ENCODE peak calls at places on chromosomes 2 and 18, in ten cellular contexts. Q is fibroblast of mammary gland, J is astrocyte of the spinal cord, D is pancreas, H is AG09309, L is K562, Y is dorsolateral prefrontal cortex, O is AG09319, Z is WERI-Rb-1, K is GM13976. W is an unnamed sample.

GRCh38 chr2:164754157-164755093 is 87.2 kb downstream of the COBLL1 start:
- DNase-seq in Q (no peak), J (no peak), D (no peak), H (no peak), L (no peak), Y (no peak), O (no peak), Z (no peak), K (no peak), W (no peak)

GRCh38 chr2:222669353-222669752 is 2.1 kb upstream of the MOGAT1 start:
- DNase-seq in Q (no peak), J (no peak), D (no peak), H (no peak), L (no peak), Y (no peak), O (no peak), Z (no peak), K (no peak), W (no peak)

GRCh38 chr2:238471-239268 is 25.2 kb downstream of the SH3YL1 start:
- DNase-seq in Q (no peak), J (no peak), D (no peak), H (no peak), L (no peak), Y (no peak), O (no peak), Z (no peak), K (no peak), W (no peak)

GRCh38 chr2:157685572-157685971 is 56.9 kb upstream of the ACVR1C start:
- DNase-seq in Q (no peak), J (no peak), D (no peak), H (no peak), L (no peak), Y (no peak), O (no peak), Z (no peak), K (no peak), W (no peak)

GRCh38 chr2:215241791-215242305 is 70.0 kb upstream of the ATIC start:
- DNase-seq in Q (no peak), J (no peak), D (no peak), H (no peak), L (no peak), Y (no peak), O (no peak), Z (peak; percentile 28), K (no peak), W (no peak)

GRCh38 chr2:111200333-111200879 is 79.7 kb downstream of the BCL2L11 start:
- DNase-seq in Q (no peak), J (no peak), D (no peak), H (no peak), L (no peak), Y (no peak), O (no peak), Z (no peak), K (no peak), W (no peak)

GRCh38 chr2:100990166-100990565 is 11.9 kb upstream of the RPL31 start:
- DNase-seq in Q (no peak), J (no peak), D (no peak), H (no peak), L (no peak), Y (no peak), O (no peak), Z (no peak), K (no peak), W (no peak)

GRCh38 chr2:166417669-166418068 is 41.9 kb upstream of the SCN9A start:
- DNase-seq in Q (peak; percentile 75), J (peak; percentile 54), D (no peak), H (no peak), L (no peak), Y (no peak), O (no peak), Z (peak; percentile 19), K (no peak), W (no peak)

GRCh38 chr2:199444749-199445148 is 13.0 kb downstream of the SATB2 start:
- DNase-seq in Q (no peak), J (no peak), D (no peak), H (no peak), L (no peak), Y (no peak), O (no peak), Z (no peak), K (no peak), W (no peak)

GRCh38 chr18:44599409-44599808 is 81.3 kb upstream of the SETBP1 start:
- DNase-seq in Q (peak; percentile 54), J (peak; percentile 88), D (no peak), H (no peak), L (no peak), Y (no peak), O (no peak), Z (no peak), K (no peak), W (no peak)

GRCh38 chr2:82282111-82282882 is 1977.7 kb upstream of the LRRTM1 start:
- DNase-seq in Q (no peak), J (no peak), D (no peak), H (no peak), L (no peak), Y (no peak), O (no peak), Z (peak; percentile 53), K (no peak), W (peak; percentile 35)

GRCh38 chr2:238382381-238382781 is 44.3 kb upstream of the ASB1 start:
- DNase-seq in Q (peak; percentile 19), J (no peak), D (no peak), H (peak; percentile 68), L (no peak), Y (no peak), O (no peak), Z (no peak), K (no peak), W (no peak)

GRCh38 chr2:95073856-95074662 is 47.5 kb downstream of the MRPS5 start:
- DNase-seq in Q (no peak), J (no peak), D (no peak), H (no peak), L (no peak), Y (no peak), O (no peak), Z (peak; percentile 62), K (peak; percentile 4), W (no peak)

GRCh38 chr2:17936599-17936998 is 58.1 kb downstream of the KCNS3 start:
- DNase-seq in Q (no peak), J (no peak), D (no peak), H (no peak), L (no peak), Y (no peak), O (no peak), Z (no peak), K (no peak), W (no peak)

GRCh38 chr2:38037757-38038615 is 38.0 kb downstream of the CYP1B1 start:
- DNase-seq in Q (peak; percentile 77), J (peak; percentile 68), D (no peak), H (no peak), L (no peak), Y (no peak), O (peak; percentile 65), Z (no peak), K (peak; percentile 75), W (peak; percentile 42)

GRCh38 chr2:11743531-11743815 is 3.0 kb upstream of the LPIN1 start:
- DNase-seq in Q (no peak), J (no peak), D (no peak), H (no peak), L (no peak), Y (no peak), O (no peak), Z (no peak), K (no peak), W (no peak)

DNA sequence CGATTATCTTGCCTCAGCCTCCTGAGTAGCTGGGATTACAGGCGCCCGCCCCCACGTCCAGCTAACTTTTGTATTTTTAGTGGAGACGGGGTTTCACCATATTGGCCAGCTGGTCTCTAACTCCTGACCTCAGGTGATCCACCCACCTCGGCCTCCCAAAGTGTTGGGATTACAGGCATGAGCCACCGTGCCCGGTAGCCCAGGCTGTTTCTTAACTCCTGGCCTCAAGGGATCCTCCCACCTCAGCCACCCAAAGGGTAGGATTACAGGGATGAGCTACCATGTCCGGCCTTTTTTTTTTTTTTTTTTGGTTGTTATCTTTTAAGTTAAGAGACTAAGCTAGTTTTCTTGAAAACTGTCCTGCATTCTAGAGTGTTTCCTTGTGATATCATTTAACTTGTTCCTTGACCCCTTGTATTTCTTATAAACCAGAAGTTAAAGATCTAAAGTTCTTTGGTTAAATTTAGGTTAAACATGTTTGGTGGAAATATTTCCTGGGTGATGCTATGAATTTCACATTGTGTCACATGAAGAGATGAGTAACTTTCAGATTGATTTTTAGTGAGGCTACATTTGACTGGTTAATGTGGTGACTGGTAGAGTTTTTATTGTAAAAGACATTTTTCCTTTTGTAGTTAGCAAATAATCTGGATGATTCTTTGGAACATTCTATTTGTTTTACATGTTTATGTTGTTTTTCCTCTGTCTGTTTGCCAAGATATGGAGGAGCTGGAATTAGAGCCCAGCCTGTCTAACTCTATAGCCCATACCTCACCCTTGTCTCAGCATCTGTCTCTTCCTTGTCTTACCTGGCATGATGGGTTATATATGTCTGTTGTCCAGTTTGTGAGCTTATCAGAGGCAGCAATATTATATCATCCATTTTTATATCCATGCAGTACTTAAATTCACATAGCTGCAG is 5.2 kb downstream of the NCAPH start:
- DNase-seq in Q (peak; percentile 64), J (no peak), D (no peak), H (no peak), L (no peak), Y (no peak), O (no peak), Z (peak; percentile 89), K (no peak), W (no peak)
- TF ChIP-seq CTCF in Q (no peak), J (no peak), D (no peak), H (no peak), L (no peak), Y (no peak), O (no peak), Z (no peak), K (no peak), W (no peak)

GRCh38 chr2:153478289-153479261 is at the start of gene RPRM:
- DNase-seq in Q (peak; percentile 57), J (peak; percentile 64), D (peak; percentile 71), H (peak; percentile 2), L (peak; percentile 55), Y (peak; percentile 54), O (peak; percentile 7), Z (peak; percentile 90), K (peak; percentile 83), W (peak; percentile 92)
- TF ChIP-seq CTCF in Q (peak; percentile 54), J (peak; percentile 85), D (peak; percentile 89), H (peak; percentile 69), L (peak; percentile 56), Y (peak; percentile 95), O (peak; percentile 61), Z (peak; percentile 96), K (peak; percentile 82), W (peak; percentile 86)

DNA sequence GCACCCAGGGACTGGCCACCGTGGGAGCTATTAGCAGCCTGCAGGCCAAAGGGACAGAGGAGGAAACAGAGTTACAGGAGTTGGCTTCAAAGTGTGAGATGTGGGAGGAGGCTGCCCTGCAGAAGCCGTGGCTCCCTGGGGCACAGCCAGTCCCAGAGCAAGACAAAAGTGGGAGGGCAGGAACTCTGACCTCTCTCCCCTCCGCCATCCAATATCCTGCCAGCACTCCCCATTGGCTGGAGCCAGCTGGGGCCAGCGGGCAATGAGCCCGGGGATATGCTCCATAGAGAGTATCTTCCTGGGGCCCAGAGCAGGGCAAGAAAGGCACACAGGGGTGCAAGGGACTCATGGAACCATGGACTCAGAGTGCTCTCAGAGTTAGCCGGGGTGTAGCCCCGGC is 143.1 kb downstream of the INHBB start:
- DNase-seq in Q (no peak), J (no peak), D (no peak), H (no peak), L (no peak), Y (no peak), O (no peak), Z (no peak), K (no peak), W (no peak)
- TF ChIP-seq CTCF in Q (no peak), J (no peak), D (no peak), H (no peak), L (no peak), Y (no peak), O (no peak), Z (no peak), K (no peak), W (no peak)

GRCh38 chr18:47100214-47100831 is 50.0 kb downstream of the HDHD2 start:
- DNase-seq in Q (peak; percentile 56), J (peak; percentile 53), D (peak; percentile 18), H (no peak), L (peak; percentile 45), Y (peak; percentile 77), O (no peak), Z (peak; percentile 74), K (peak; percentile 45), W (peak; percentile 73)
- TF ChIP-seq CTCF in Q (peak; percentile 79), J (peak; percentile 71), D (peak; percentile 59), H (peak; percentile 87), L (peak; percentile 80), Y (peak; percentile 86), O (peak; percentile 70), Z (peak; percentile 92), K (peak; percentile 60), W (peak; percentile 85)

W was measured in endothelial cell.